ENCODE peak calls at places on chromosomes 5 and 9, in four cellular contexts. G is substantia nigra, U is NCI-H510A treated with DMSO at 0.1 percent for 48 hours, J is iPS-NIHi11. X is an unnamed sample.

GRCh38 chr9:6997330-6997729 is 239.6 kb downstream of the KDM4C start:
- DNase-seq in G (no peak), U (no peak), J (no peak), X (no peak)

GRCh38 chr9:135299239-135299590 is 180.4 kb upstream of the PPP1R26 start:
- DNase-seq in G (no peak), U (no peak), J (no peak), X (no peak)

GRCh38 chr5:104179057-104179456 is 616.5 kb upstream of the NUDT12 start:
- DNase-seq in G (peak), U (no peak), J (peak), X (peak)

GRCh38 chr9:764105-764524 is 77.4 kb upstream of the DMRT1 start:
- DNase-seq in G (no peak), U (peak), J (peak), X (peak)

GRCh38 chr9:23659346-23660006 is 166.6 kb downstream of the ELAVL2 start:
- DNase-seq in G (no peak), U (no peak), J (peak), X (no peak)

GRCh38 chr5:135543151-135543818 is 7.5 kb upstream of the NEUROG1 start:
- DNase-seq in G (no peak), U (no peak), J (peak), X (peak)

GRCh38 chr9:7374966-7375650 is 424.5 kb downstream of the DMAC1 start:
- DNase-seq in G (no peak), U (peak), J (no peak), X (no peak)

GRCh38 chr5:16050414-16050813 is 129.2 kb downstream of the MARCHF11 start:
- DNase-seq in G (no peak), U (no peak), J (no peak), X (no peak)

GRCh38 chr9:127290666-127291065 is 26.1 kb downstream of the GARNL3 start:
- DNase-seq in G (no peak), U (no peak), J (no peak), X (no peak)

GRCh38 chr5:16265141-16265540 is 85.5 kb upstream of the MARCHF11 start:
- DNase-seq in G (no peak), U (no peak), J (no peak), X (no peak)

GRCh38 chr5:11468334-11469039 is 435.8 kb downstream of the CTNND2 start:
- DNase-seq in G (no peak), U (no peak), J (no peak), X (no peak)

GRCh38 chr5:88203977-88204735 is 64.5 kb downstream of the TMEM161B start:
- DNase-seq in G (no peak), U (no peak), J (peak), X (peak)

GRCh38 chr9:93052791-93053540 is 5.5 kb upstream of the SUSD3 start:
- DNase-seq in G (no peak), U (no peak), J (no peak), X (no peak)

GRCh38 chr5:59496524-59497134 is 396.9 kb downstream of the PDE4D start:
- DNase-seq in G (no peak), U (no peak), J (peak), X (peak)

GRCh38 chr5:127849891-127850290 is 146.7 kb downstream of the CCDC192 start:
- DNase-seq in G (no peak), U (no peak), J (no peak), X (no peak)

GRCh38 chr5:106331415-106331814 is 1339.3 kb downstream of the EFNA5 start:
- DNase-seq in G (no peak), U (no peak), J (no peak), X (no peak)

GRCh38 chr9:87255437-87256155 is 242.1 kb upstream of the DAPK1 start:
- DNase-seq in G (no peak), U (no peak), J (no peak), X (no peak)

GRCh38 chr5:173457482-173457881 is 129.3 kb upstream of the STC2 start:
- DNase-seq in G (no peak), U (no peak), J (no peak), X (no peak)

GRCh38 chr9:4832786-4833579 is 40.2 kb downstream of the RCL1 start:
- DNase-seq in G (no peak), U (no peak), J (no peak), X (no peak)

GRCh38 chr9:110828148-110828730 is 159.6 kb downstream of the MUSK start:
- DNase-seq in G (no peak), U (no peak), J (no peak), X (no peak)

GRCh38 chr5:141186897-141187512 is at the start of gene PCDHB9:
- DNase-seq in G (no peak), U (no peak), J (peak), X (no peak)

GRCh38 chr5:131532016-131532640 is 102.9 kb downstream of the RAPGEF6 start:
- DNase-seq in G (no peak), U (no peak), J (no peak), X (no peak)

GRCh38 chr9:89996717-89997116 is 391.9 kb downstream of the GADD45G start:
- DNase-seq in G (no peak), U (no peak), J (no peak), X (no peak)

GRCh38 chr5:78497573-78498533 is 137.4 kb downstream of the SCAMP1 start:
- DNase-seq in G (no peak), U (peak), J (no peak), X (peak)

GRCh38 chr5:9105851-9106250 is 440.0 kb downstream of the SEMA5A start:
- DNase-seq in G (no peak), U (no peak), J (no peak), X (no peak)

GRCh38 chr5:14593326-14594036 is 11.9 kb downstream of the OTULINL start:
- DNase-seq in G (no peak), U (no peak), J (no peak), X (no peak)

GRCh38 chr5:33240552-33240951 is 200.2 kb upstream of the TARS1 start:
- DNase-seq in G (no peak), U (no peak), J (no peak), X (no peak)

GRCh38 chr5:127337876-127338275 is 47.3 kb downstream of the MEGF10 start:
- DNase-seq in G (no peak), U (no peak), J (no peak), X (no peak)

GRCh38 chr9:120878188-120879130 is 1.5 kb upstream of the PHF19 start:
- DNase-seq in G (no peak), U (peak), J (no peak), X (no peak)

GRCh38 chr9:33139421-33140228 is 27.5 kb downstream of the B4GALT1 start:
- DNase-seq in G (no peak), U (no peak), J (peak), X (no peak)

GRCh38 chr5:95486185-95486584 is 68.6 kb downstream of the SKIC3 start:
- DNase-seq in G (no peak), U (no peak), J (no peak), X (no peak)

GRCh38 chr5:175714686-175715085 is 56.8 kb downstream of the HRH2 start:
- DNase-seq in G (no peak), U (no peak), J (no peak), X (no peak)

GRCh38 chr5:95892784-95893354 is 68.8 kb downstream of the ELL2 start:
- DNase-seq in G (no peak), U (no peak), J (peak), X (peak)

GRCh38 chr5:10507575-10508024 is 56.3 kb upstream of the ANKRD33B start:
- DNase-seq in G (no peak), U (peak), J (no peak), X (no peak)

GRCh38 chr9:10036095-10036494 is 576.7 kb downstream of the PTPRD start:
- DNase-seq in G (no peak), U (no peak), J (no peak), X (no peak)

GRCh38 chr5:14237313-14238086 is 94.4 kb downstream of the TRIO start:
- DNase-seq in G (no peak), U (no peak), J (no peak), X (no peak)

X was measured in GM10248.